ENCODE peak calls at places on chromosomes 7 and 10, in six cellular contexts. M is mesendoderm; D is CD8-positive, alpha-beta memory T cell; X is right cardiac atrium; S is aorta; T is tibial nerve. V is an unnamed sample.
A peak's percentile ranks its signal among the peaks of the same experiment; 100 is the strongest.

GRCh38 chr10:100696477-100696901 is 48.9 kb upstream of the PAX2 start:
- DNase-seq in M (no peak), D (no peak), X (no peak), S (no peak), T (no peak), V (no peak)

GRCh38 chr7:133019590-133019989 is 62.3 kb downstream of the CHCHD3 start:
- DNase-seq in M (no peak), D (no peak), X (no peak), S (no peak), T (no peak), V (no peak)

GRCh38 chr7:40680657-40681056 is 545.9 kb downstream of the SUGCT start:
- DNase-seq in M (peak; percentile 79), D (no peak), X (no peak), S (no peak), T (no peak), V (no peak)

GRCh38 chr10:91162050-91162494 is 58.4 kb upstream of the PCGF5 start:
- DNase-seq in M (peak; percentile 17), D (peak; percentile 10), X (no peak), S (no peak), T (no peak), V (no peak)

GRCh38 chr10:314871-315270 is 179.6 kb downstream of the ZMYND11 start:
- DNase-seq in M (no peak), D (no peak), X (no peak), S (no peak), T (no peak), V (no peak)

GRCh38 chr7:64892666-64893269 is 10.3 kb upstream of the ZNF273 start:
- DNase-seq in M (no peak), D (no peak), X (no peak), S (no peak), T (no peak), V (no peak)

GRCh38 chr7:16564909-16565426 is 38.3 kb downstream of the LRRC72 start:
- DNase-seq in M (peak; percentile 79), D (no peak), X (no peak), S (no peak), T (no peak), V (no peak)

GRCh38 chr10:55237462-55237861 is 436.4 kb upstream of the PCDH15 start:
- DNase-seq in M (no peak), D (no peak), X (no peak), S (no peak), T (no peak), V (no peak)

GRCh38 chr10:71984126-71984797 is 20.1 kb downstream of the CHST3 start:
- DNase-seq in M (no peak), D (no peak), X (peak; percentile 34), S (no peak), T (no peak), V (no peak)

GRCh38 chr7:158245724-158246041 is 341.9 kb downstream of the PTPRN2 start:
- DNase-seq in M (no peak), D (no peak), X (no peak), S (no peak), T (no peak), V (no peak)

GRCh38 chr7:84688671-84689070 is 494.1 kb upstream of the SEMA3A start:
- DNase-seq in M (no peak), D (no peak), X (no peak), S (no peak), T (no peak), V (no peak)

GRCh38 chr10:90967865-90968264 is 47.0 kb upstream of the ANKRD1 start:
- DNase-seq in M (no peak), D (no peak), X (no peak), S (no peak), T (no peak), V (no peak)

GRCh38 chr10:97895915-97896314 is 46.3 kb downstream of the GOLGA7B start:
- DNase-seq in M (no peak), D (no peak), X (no peak), S (no peak), T (no peak), V (no peak)

GRCh38 chr10:44467900-44468299 is 83.0 kb upstream of the CXCL12 start:
- DNase-seq in M (no peak), D (no peak), X (no peak), S (no peak), T (no peak), V (no peak)

GRCh38 chr10:125344573-125345121 is 184.3 kb upstream of the CTBP2 start:
- DNase-seq in M (no peak), D (no peak), X (no peak), S (no peak), T (no peak), V (no peak)

GRCh38 chr7:27822245-27822644 is 82.3 kb downstream of the TAX1BP1 start:
- DNase-seq in M (no peak), D (no peak), X (no peak), S (no peak), T (no peak), V (no peak)

GRCh38 chr7:149733131-149733531 is 40.3 kb downstream of the ZNF467 start:
- DNase-seq in M (no peak), D (no peak), X (no peak), S (peak; percentile 43), T (no peak), V (no peak)

GRCh38 chr7:108838143-108838542 is 268.5 kb downstream of the DNAJB9 start:
- DNase-seq in M (no peak), D (no peak), X (no peak), S (no peak), T (no peak), V (no peak)

GRCh38 chr10:94358480-94358879 is 4.3 kb downstream of the NOC3L start:
- DNase-seq in M (peak; percentile 88), D (no peak), X (no peak), S (no peak), T (no peak), V (no peak)

GRCh38 chr10:61410353-61410752 is 42.8 kb downstream of the TMEM26 start:
- DNase-seq in M (no peak), D (no peak), X (no peak), S (no peak), T (no peak), V (no peak)

GRCh38 chr7:50119815-50120637 is 27.0 kb upstream of the ZPBP start:
- DNase-seq in M (peak; percentile 64), D (no peak), X (no peak), S (no peak), T (no peak), V (no peak)

GRCh38 chr7:100957832-100958421 is 8.6 kb downstream of the MUC3A start:
- DNase-seq in M (no peak), D (no peak), X (no peak), S (no peak), T (no peak), V (no peak)

GRCh38 chr7:4661871-4662270 is 20.2 kb upstream of the FOXK1 start:
- DNase-seq in M (no peak), D (no peak), X (no peak), S (no peak), T (no peak), V (no peak)

GRCh38 chr7:100162874-100163533 is 4.5 kb upstream of the TRAPPC14 start:
- DNase-seq in M (peak; percentile 76), D (no peak), X (no peak), S (peak; percentile 21), T (no peak), V (peak; percentile 28)

GRCh38 chr7:137670521-137671064 is 176.2 kb downstream of the DGKI start:
- DNase-seq in M (no peak), D (no peak), X (no peak), S (no peak), T (no peak), V (no peak)

GRCh38 chr10:101968910-101969321 is 87.1 kb downstream of the ARMH3 start:
- DNase-seq in M (no peak), D (no peak), X (no peak), S (no peak), T (no peak), V (no peak)

GRCh38 chr7:124635416-124635815 is 130.2 kb downstream of the GPR37 start:
- DNase-seq in M (peak; percentile 58), D (no peak), X (no peak), S (no peak), T (no peak), V (no peak)

GRCh38 chr7:75638607-75639070 is 100.1 kb downstream of the HIP1 start:
- DNase-seq in M (peak; percentile 78), D (no peak), X (peak; percentile 87), S (peak; percentile 72), T (no peak), V (peak; percentile 71)

GRCh38 chr10:46548781-46549090 is 7.7 kb downstream of the GPRIN2 start:
- DNase-seq in M (no peak), D (no peak), X (peak; percentile 70), S (no peak), T (no peak), V (no peak)

GRCh38 chr10:132133005-132133404 is 53.7 kb upstream of the DPYSL4 start:
- DNase-seq in M (peak; percentile 8), D (no peak), X (no peak), S (peak; percentile 34), T (no peak), V (no peak)

GRCh38 chr7:112938895-112939588 is 147.6 kb downstream of the GPR85 start:
- DNase-seq in M (peak; percentile 85), D (peak; percentile 23), X (peak; percentile 64), S (peak; percentile 62), T (peak; percentile 5), V (peak; percentile 59)

GRCh38 chr7:13911920-13912319 is 77.5 kb downstream of the ETV1 start:
- DNase-seq in M (no peak), D (no peak), X (no peak), S (no peak), T (no peak), V (no peak)

GRCh38 chr7:87127019-87127418 is 25.2 kb upstream of the DMTF1 start:
- DNase-seq in M (no peak), D (no peak), X (no peak), S (no peak), T (no peak), V (no peak)

DNA sequence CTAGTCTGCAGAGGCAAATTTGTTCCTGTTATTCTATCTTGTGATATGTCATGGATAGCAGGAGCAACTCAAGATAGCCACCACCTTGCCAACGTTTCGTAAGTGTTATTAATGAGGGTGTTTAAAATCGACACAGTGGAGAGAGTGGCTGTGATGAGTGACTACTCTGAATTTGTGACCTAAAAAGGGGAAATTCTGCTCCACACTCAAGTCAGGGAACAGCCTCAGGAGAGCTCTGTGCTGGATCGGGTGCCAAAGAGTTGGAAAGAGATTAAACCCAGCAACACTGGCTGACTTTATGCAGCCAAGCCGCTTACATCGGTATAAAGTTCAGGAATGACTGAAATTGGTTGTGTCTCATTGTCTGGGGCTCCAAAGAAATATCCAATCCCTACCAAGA is 9.5 kb downstream of the TACC2 start:
- DNase-seq in M (no peak), D (no peak), X (no peak), S (no peak), T (no peak), V (no peak)
- H3K4me3 ChIP-seq in M (no peak overlapping the region), D (no peak overlapping the region), X (no peak overlapping the region), S (no peak overlapping the region), T (no peak overlapping the region), V (no peak overlapping the region)

GRCh38 chr7:74290590-74290950 is 1.4 kb downstream of the CLIP2 start:
- DNase-seq in M (no peak), D (no peak), X (no peak), S (no peak), T (no peak), V (no peak)
- H3K4me3 ChIP-seq in M (peak overlapping the region; percentile 71), D (peak overlapping the region; percentile 32), X (peak overlapping the region; percentile 96), S (peak overlapping the region; percentile 96), T (peak overlapping the region; percentile 93), V (peak overlapping the region; percentile 52)

GRCh38 chr7:11830582-11831382 is 1.2 kb downstream of the THSD7A start:
- DNase-seq in M (peak; percentile 42), D (no peak), X (peak; percentile 26), S (no peak), T (no peak), V (no peak)
- H3K4me3 ChIP-seq in M (peak overlapping the region; percentile 49), D (no peak overlapping the region), X (peak overlapping the region; percentile 59), S (peak overlapping the region; percentile 31), T (peak overlapping the region; percentile 53), V (peak overlapping the region; percentile 42)

GRCh38 chr7:151085329-151085690 is 965 bp upstream of the AGAP3 start:
- DNase-seq in M (no peak), D (no peak), X (no peak), S (no peak), T (no peak), V (peak; percentile 47)
- H3K4me3 ChIP-seq in M (no peak overlapping the region), D (no peak overlapping the region), X (no peak overlapping the region), S (no peak overlapping the region), T (peak overlapping the region; percentile 55), V (no peak overlapping the region)

V was measured in ovary.